ENCODE peak calls at places on chromosomes 1 and 21, in five cellular contexts. M, F, R, O and G are unnamed samples.

GRCh38 chr1:25675729-25676476 is 59.3 kb downstream of the MAN1C1 start:
- DNase-seq in M (no peak), F (no peak), R (no peak), O (no peak), G (peak; percentile 71)

GRCh38 chr1:87129606-87130005 is 199.1 kb upstream of the LMO4 start:
- DNase-seq in M (no peak), F (no peak), R (peak; percentile 53), O (no peak), G (no peak)

GRCh38 chr1:230109871-230110667 is 43.0 kb downstream of the GALNT2 start:
- DNase-seq in M (no peak), F (no peak), R (no peak), O (no peak), G (peak; percentile 91)

GRCh38 chr1:54337928-54338327 is 68.3 kb downstream of the SSBP3 start:
- DNase-seq in M (no peak), F (no peak), R (no peak), O (no peak), G (no peak)

GRCh38 chr1:228018125-228018398 is 11.3 kb downstream of the WNT3A start:
- DNase-seq in M (no peak), F (no peak), R (no peak), O (peak; percentile 4), G (no peak)

GRCh38 chr1:53395671-53396215 is 63.5 kb upstream of the DMRTB1 start:
- DNase-seq in M (no peak), F (no peak), R (no peak), O (no peak), G (no peak)

GRCh38 chr1:24752305-24752704 is 7.1 kb downstream of the CLIC4 start:
- DNase-seq in M (no peak), F (no peak), R (no peak), O (no peak), G (no peak)

GRCh38 chr21:33362044-33362555 is 37.3 kb downstream of the IFNAR1 start:
- DNase-seq in M (no peak), F (peak; percentile 51), R (no peak), O (no peak), G (no peak)

GRCh38 chr1:246110343-246111219 is 396.5 kb downstream of the SMYD3 start:
- DNase-seq in M (peak; percentile 70), F (no peak), R (no peak), O (no peak), G (no peak)

GRCh38 chr1:161080391-161081150 is 8.8 kb downstream of the NECTIN4 start:
- DNase-seq in M (no peak), F (no peak), R (no peak), O (no peak), G (no peak)

GRCh38 chr1:70458120-70458519 is 47.1 kb downstream of the CTH start:
- DNase-seq in M (peak; percentile 5), F (no peak), R (no peak), O (no peak), G (no peak)

GRCh38 chr1:6521502-6521901 is 30.0 kb upstream of the PLEKHG5 start:
- DNase-seq in M (peak; percentile 28), F (no peak), R (no peak), O (no peak), G (no peak)

GRCh38 chr1:173330149-173330951 is 123.2 kb upstream of the TNFSF4 start:
- DNase-seq in M (peak; percentile 86), F (no peak), R (peak; percentile 13), O (no peak), G (no peak)

GRCh38 chr1:154730986-154731489 is 123.1 kb upstream of the ADAR start:
- DNase-seq in M (peak; percentile 38), F (no peak), R (no peak), O (no peak), G (no peak)

GRCh38 chr1:204110894-204111633 is 38.1 kb downstream of the SOX13 start:
- DNase-seq in M (no peak), F (no peak), R (no peak), O (no peak), G (no peak)

GRCh38 chr1:97834903-97835302 is 85.9 kb downstream of the DPYD start:
- DNase-seq in M (no peak), F (no peak), R (no peak), O (no peak), G (no peak)

GRCh38 chr21:45990741-45991605 is 9.4 kb downstream of the COL6A1 start:
- DNase-seq in M (no peak), F (peak; percentile 9), R (peak; percentile 8), O (peak; percentile 13), G (no peak)

GRCh38 chr1:209595032-209595431 is 11.5 kb downstream of the CAMK1G start:
- DNase-seq in M (no peak), F (no peak), R (no peak), O (no peak), G (no peak)

DNA sequence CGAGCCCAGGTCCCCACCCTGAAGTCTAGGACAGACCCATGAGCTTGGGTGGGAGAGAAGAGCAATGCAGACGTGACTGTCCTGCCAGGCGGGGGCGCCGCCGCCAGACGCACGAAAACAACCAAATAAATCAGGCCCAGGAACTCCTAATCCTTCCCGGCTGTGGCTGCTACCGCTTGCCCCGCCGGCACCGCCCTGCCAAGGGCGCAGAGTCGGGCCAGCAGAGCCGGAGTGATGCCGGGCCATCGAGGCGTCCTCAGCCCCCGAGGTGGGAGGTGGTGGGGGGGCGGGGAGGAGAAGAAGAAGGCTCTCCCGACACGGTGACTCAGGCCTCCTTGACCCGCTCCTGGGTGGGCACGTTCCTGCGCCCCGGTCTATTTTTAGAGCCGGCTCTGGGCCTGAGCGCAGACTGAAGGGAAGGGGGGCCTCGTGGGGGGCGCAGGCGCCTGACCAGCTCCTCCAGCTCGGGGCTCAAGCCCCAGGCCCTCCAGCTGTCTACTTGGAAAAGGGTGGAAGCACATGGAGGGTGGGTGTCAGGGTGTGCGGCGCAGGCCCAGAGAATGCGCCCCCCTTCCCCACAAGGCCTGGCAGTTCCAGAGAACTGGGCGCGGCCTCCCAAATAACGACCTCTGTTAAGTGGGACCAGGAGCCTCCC is 10.8 kb upstream of the COL16A1 start:
- DNase-seq in M (peak; percentile 75), F (peak; percentile 78), R (peak; percentile 78), O (peak; percentile 73), G (no peak)
- TF ChIP-seq CTCF in M (peak; percentile 58), F (no peak), R (peak; percentile 41), O (no peak), G (peak; percentile 76)

GRCh38 chr1:101846820-101847219 is 149.9 kb downstream of the OLFM3 start:
- DNase-seq in M (no peak), F (peak; percentile 24), R (no peak), O (no peak), G (no peak)
- TF ChIP-seq CTCF in M (no peak), F (no peak), R (no peak), O (no peak), G (no peak)

DNA sequence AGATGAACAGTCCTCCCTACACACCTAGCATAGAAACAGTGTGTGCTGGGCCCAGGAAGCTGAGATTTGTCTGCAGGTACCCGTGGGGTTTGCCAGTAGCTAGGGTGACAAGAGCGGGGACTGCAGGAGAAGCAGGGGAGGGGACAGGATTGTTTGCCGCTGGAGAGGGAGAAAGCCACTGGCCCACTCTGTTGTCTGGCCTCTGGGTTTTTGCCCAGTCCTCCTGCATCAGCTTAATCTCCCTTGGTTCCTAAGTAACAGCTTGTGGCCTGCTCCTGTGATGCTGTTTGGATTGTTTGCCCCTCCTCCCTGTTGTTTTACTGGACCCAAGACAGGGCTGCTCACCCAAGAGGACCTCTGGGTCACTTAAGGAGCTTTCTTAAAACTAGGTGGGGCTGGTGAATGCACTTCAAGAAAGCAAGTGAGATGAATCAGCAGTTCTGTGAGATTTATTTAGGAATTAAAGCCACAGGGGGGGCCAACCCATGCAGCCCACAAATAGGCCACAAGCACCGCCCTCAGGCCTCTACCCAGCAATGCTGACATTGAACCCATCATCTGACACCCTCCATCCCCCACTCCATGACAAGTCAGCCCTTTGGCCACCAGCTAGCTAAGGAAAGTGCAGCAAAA is 142.8 kb downstream of the ZZZ3 start:
- DNase-seq in M (peak; percentile 94), F (no peak), R (no peak), O (no peak), G (no peak)
- TF ChIP-seq CTCF in M (no peak), F (no peak), R (no peak), O (no peak), G (no peak)

GRCh38 chr1:43994794-43995790 is 3.7 kb downstream of the CCDC24 start:
- DNase-seq in M (no peak), F (peak; percentile 74), R (no peak), O (peak; percentile 59), G (peak; percentile 51)
- TF ChIP-seq CTCF in M (peak; percentile 33), F (no peak), R (no peak), O (no peak), G (peak; percentile 47)